ENCODE peak calls at places on chromosomes 12 and 14, in eight cellular contexts. One of them, this sample, is unnamed.

GRCh38 chr12:80498059-80498728 is 54.2 kb downstream of the PTPRQ start:
- DNase-seq in neural progenitor cell: no peak
- DNase-seq in fibroblast of lung: no peak
- DNase-seq in breast epithelium: no peak
- DNase-seq in PC-3: no peak
- DNase-seq in body of pancreas: no peak
- DNase-seq in HepG2: no peak
- DNase-seq in tibial artery: no peak
- DNase-seq in this sample: no peak

GRCh38 chr12:4579305-4580097 is 17.5 kb downstream of the DYRK4 start:
- DNase-seq in tibial artery: no peak
- DNase-seq in body of pancreas: no peak
- DNase-seq in neural progenitor cell: peak
- DNase-seq in breast epithelium: no peak
- DNase-seq in fibroblast of lung: no peak
- DNase-seq in HepG2: peak
- DNase-seq in PC-3: peak
- DNase-seq in this sample: no peak

GRCh38 chr12:27140478-27140969 is 58.1 kb upstream of the C12orf71 start:
- DNase-seq in body of pancreas: no peak
- DNase-seq in PC-3: no peak
- DNase-seq in tibial artery: no peak
- DNase-seq in breast epithelium: no peak
- DNase-seq in neural progenitor cell: no peak
- DNase-seq in HepG2: no peak
- DNase-seq in fibroblast of lung: no peak
- DNase-seq in this sample: no peak

GRCh38 chr14:68392393-68393085 is 400.3 kb downstream of the ZFP36L1 start:
- DNase-seq in PC-3: no peak
- DNase-seq in breast epithelium: peak
- DNase-seq in fibroblast of lung: no peak
- DNase-seq in body of pancreas: peak
- DNase-seq in neural progenitor cell: peak
- DNase-seq in tibial artery: peak
- DNase-seq in HepG2: peak
- DNase-seq in this sample: no peak

GRCh38 chr12:749871-750270 is 2.5 kb upstream of the WNK1 start:
- DNase-seq in neural progenitor cell: no peak
- DNase-seq in tibial artery: no peak
- DNase-seq in body of pancreas: no peak
- DNase-seq in fibroblast of lung: no peak
- DNase-seq in breast epithelium: no peak
- DNase-seq in HepG2: no peak
- DNase-seq in PC-3: no peak
- DNase-seq in this sample: no peak

GRCh38 chr14:52919971-52920370 is 30.9 kb downstream of the FERMT2 start:
- DNase-seq in fibroblast of lung: no peak
- DNase-seq in body of pancreas: no peak
- DNase-seq in PC-3: peak
- DNase-seq in HepG2: no peak
- DNase-seq in breast epithelium: no peak
- DNase-seq in neural progenitor cell: no peak
- DNase-seq in tibial artery: no peak
- DNase-seq in this sample: no peak

GRCh38 chr14:31441273-31442110 is 15.8 kb downstream of the DTD2 start:
- DNase-seq in tibial artery: no peak
- DNase-seq in fibroblast of lung: peak
- DNase-seq in neural progenitor cell: no peak
- DNase-seq in PC-3: peak
- DNase-seq in breast epithelium: no peak
- DNase-seq in body of pancreas: no peak
- DNase-seq in HepG2: no peak
- DNase-seq in this sample: peak

GRCh38 chr12:106285993-106286392 is 16.5 kb upstream of the TCP11L2 start:
- DNase-seq in body of pancreas: no peak
- DNase-seq in tibial artery: no peak
- DNase-seq in neural progenitor cell: no peak
- DNase-seq in HepG2: no peak
- DNase-seq in PC-3: no peak
- DNase-seq in fibroblast of lung: peak
- DNase-seq in breast epithelium: no peak
- DNase-seq in this sample: no peak

GRCh38 chr12:75635606-75636444 is 124.4 kb upstream of the KRR1 start:
- DNase-seq in neural progenitor cell: no peak
- DNase-seq in body of pancreas: no peak
- DNase-seq in PC-3: peak
- DNase-seq in fibroblast of lung: peak
- DNase-seq in breast epithelium: no peak
- DNase-seq in HepG2: peak
- DNase-seq in tibial artery: no peak
- DNase-seq in this sample: peak

GRCh38 chr14:93972618-93973205 is 3.7 kb downstream of the ASB2 start:
- DNase-seq in neural progenitor cell: no peak
- DNase-seq in fibroblast of lung: no peak
- DNase-seq in PC-3: no peak
- DNase-seq in tibial artery: no peak
- DNase-seq in HepG2: no peak
- DNase-seq in body of pancreas: no peak
- DNase-seq in breast epithelium: no peak
- DNase-seq in this sample: no peak

GRCh38 chr14:48665077-48665784 is 920.9 kb downstream of the RPS29 start:
- DNase-seq in fibroblast of lung: peak
- DNase-seq in HepG2: no peak
- DNase-seq in neural progenitor cell: no peak
- DNase-seq in breast epithelium: no peak
- DNase-seq in body of pancreas: no peak
- DNase-seq in tibial artery: no peak
- DNase-seq in PC-3: peak
- DNase-seq in this sample: peak

GRCh38 chr12:67748761-67749075 is 100.2 kb downstream of the DYRK2 start:
- DNase-seq in body of pancreas: no peak
- DNase-seq in tibial artery: no peak
- DNase-seq in HepG2: no peak
- DNase-seq in neural progenitor cell: no peak
- DNase-seq in breast epithelium: no peak
- DNase-seq in PC-3: peak
- DNase-seq in fibroblast of lung: no peak
- DNase-seq in this sample: no peak

GRCh38 chr12:39846971-39847661 is 227.5 kb upstream of the ABCD2 start:
- DNase-seq in tibial artery: no peak
- DNase-seq in body of pancreas: no peak
- DNase-seq in fibroblast of lung: peak
- DNase-seq in HepG2: peak
- DNase-seq in PC-3: no peak
- DNase-seq in breast epithelium: no peak
- DNase-seq in neural progenitor cell: peak
- DNase-seq in this sample: no peak

GRCh38 chr14:102633906-102634595 is 41.6 kb downstream of the RCOR1 start:
- DNase-seq in HepG2: no peak
- DNase-seq in fibroblast of lung: no peak
- DNase-seq in body of pancreas: no peak
- DNase-seq in PC-3: no peak
- DNase-seq in tibial artery: no peak
- DNase-seq in neural progenitor cell: no peak
- DNase-seq in breast epithelium: no peak
- DNase-seq in this sample: no peak

GRCh38 chr12:10167588-10167987 is 4.3 kb downstream of the OLR1 start:
- DNase-seq in body of pancreas: no peak
- DNase-seq in breast epithelium: no peak
- DNase-seq in HepG2: peak
- DNase-seq in PC-3: no peak
- DNase-seq in neural progenitor cell: no peak
- DNase-seq in tibial artery: no peak
- DNase-seq in fibroblast of lung: no peak
- DNase-seq in this sample: no peak

GRCh38 chr14:105193916-105194782 is 13.0 kb upstream of the NUDT14 start:
- DNase-seq in breast epithelium: no peak
- DNase-seq in body of pancreas: no peak
- DNase-seq in PC-3: no peak
- DNase-seq in fibroblast of lung: no peak
- DNase-seq in tibial artery: no peak
- DNase-seq in neural progenitor cell: no peak
- DNase-seq in HepG2: no peak
- DNase-seq in this sample: no peak

GRCh38 chr14:98692832-98693231 is 579.2 kb downstream of the BCL11B start:
- DNase-seq in breast epithelium: no peak
- DNase-seq in body of pancreas: no peak
- DNase-seq in neural progenitor cell: no peak
- DNase-seq in PC-3: no peak
- DNase-seq in HepG2: no peak
- DNase-seq in tibial artery: no peak
- DNase-seq in fibroblast of lung: no peak
- DNase-seq in this sample: no peak

GRCh38 chr14:88572117-88572516 is 9.3 kb downstream of the ZC3H14 start:
- DNase-seq in fibroblast of lung: no peak
- DNase-seq in PC-3: no peak
- DNase-seq in body of pancreas: no peak
- DNase-seq in HepG2: no peak
- DNase-seq in breast epithelium: no peak
- DNase-seq in tibial artery: no peak
- DNase-seq in neural progenitor cell: no peak
- DNase-seq in this sample: no peak

GRCh38 chr14:91985521-91986255 is 38.2 kb upstream of the FBLN5 start:
- DNase-seq in fibroblast of lung: peak
- DNase-seq in PC-3: no peak
- DNase-seq in body of pancreas: no peak
- DNase-seq in tibial artery: no peak
- DNase-seq in neural progenitor cell: no peak
- DNase-seq in breast epithelium: no peak
- DNase-seq in HepG2: no peak
- DNase-seq in this sample: no peak

GRCh38 chr12:119994892-119995658 is 6.0 kb downstream of the BICDL1 start:
- DNase-seq in tibial artery: no peak
- DNase-seq in fibroblast of lung: no peak
- DNase-seq in neural progenitor cell: no peak
- DNase-seq in HepG2: no peak
- DNase-seq in body of pancreas: no peak
- DNase-seq in PC-3: no peak
- DNase-seq in breast epithelium: no peak
- DNase-seq in this sample: no peak

GRCh38 chr14:75928587-75929230 is 53.1 kb downstream of the TGFB3 start:
- DNase-seq in body of pancreas: no peak
- DNase-seq in neural progenitor cell: no peak
- DNase-seq in tibial artery: no peak
- DNase-seq in fibroblast of lung: no peak
- DNase-seq in breast epithelium: no peak
- DNase-seq in HepG2: no peak
- DNase-seq in PC-3: no peak
- DNase-seq in this sample: no peak

GRCh38 chr12:44526655-44527199 is 349.4 kb downstream of the NELL2 start:
- DNase-seq in PC-3: no peak
- DNase-seq in tibial artery: no peak
- DNase-seq in body of pancreas: no peak
- DNase-seq in fibroblast of lung: no peak
- DNase-seq in HepG2: no peak
- DNase-seq in neural progenitor cell: no peak
- DNase-seq in breast epithelium: no peak
- DNase-seq in this sample: no peak
- TF ChIP-seq CTCF in PC-3: peak
- TF ChIP-seq CTCF in tibial artery: no peak
- TF ChIP-seq CTCF in body of pancreas: no peak
- TF ChIP-seq CTCF in fibroblast of lung: no peak
- TF ChIP-seq CTCF in HepG2: no peak
- TF ChIP-seq CTCF in neural progenitor cell: peak
- TF ChIP-seq CTCF in breast epithelium: no peak
- TF ChIP-seq CTCF in this sample: no peak

GRCh38 chr12:6631549-6631961 is 4.2 kb downstream of the LPAR5 start:
- DNase-seq in fibroblast of lung: no peak
- DNase-seq in tibial artery: no peak
- DNase-seq in body of pancreas: no peak
- DNase-seq in neural progenitor cell: no peak
- DNase-seq in HepG2: no peak
- DNase-seq in breast epithelium: no peak
- DNase-seq in PC-3: no peak
- DNase-seq in this sample: no peak
- H3K27ac ChIP-seq in fibroblast of lung: no peak
- H3K27ac ChIP-seq in tibial artery: no peak
- H3K27ac ChIP-seq in body of pancreas: no peak
- H3K27ac ChIP-seq in neural progenitor cell: peak
- H3K27ac ChIP-seq in HepG2: no peak
- H3K27ac ChIP-seq in breast epithelium: no peak
- H3K27ac ChIP-seq in PC-3: no peak
- H3K27ac ChIP-seq in this sample: no peak

GRCh38 chr14:20934148-20934762 is 21.0 kb upstream of the RNASE2 start:
- DNase-seq in PC-3: peak
- DNase-seq in breast epithelium: no peak
- DNase-seq in body of pancreas: peak
- DNase-seq in tibial artery: no peak
- DNase-seq in neural progenitor cell: peak
- DNase-seq in fibroblast of lung: no peak
- DNase-seq in HepG2: no peak
- DNase-seq in this sample: no peak
- TF ChIP-seq CTCF in PC-3: peak
- TF ChIP-seq CTCF in breast epithelium: no peak
- TF ChIP-seq CTCF in body of pancreas: peak
- TF ChIP-seq CTCF in tibial artery: no peak
- TF ChIP-seq CTCF in neural progenitor cell: peak
- TF ChIP-seq CTCF in fibroblast of lung: peak
- TF ChIP-seq CTCF in HepG2: peak
- TF ChIP-seq CTCF in this sample: peak

GRCh38 chr12:90936230-90937005 is 18.6 kb downstream of the CCER1 start:
- DNase-seq in fibroblast of lung: no peak
- DNase-seq in tibial artery: no peak
- DNase-seq in body of pancreas: no peak
- DNase-seq in breast epithelium: no peak
- DNase-seq in neural progenitor cell: no peak
- DNase-seq in HepG2: no peak
- DNase-seq in PC-3: peak
- DNase-seq in this sample: no peak

GRCh38 chr12:90940872-90941499 is 14.0 kb downstream of the CCER1 start:
- DNase-seq in breast epithelium: no peak
- DNase-seq in neural progenitor cell: peak
- DNase-seq in HepG2: peak
- DNase-seq in body of pancreas: no peak
- DNase-seq in PC-3: peak
- DNase-seq in tibial artery: no peak
- DNase-seq in fibroblast of lung: peak
- DNase-seq in this sample: no peak

GRCh38 chr12:90943248-90943647 is 11.7 kb downstream of the CCER1 start:
- DNase-seq in fibroblast of lung: no peak
- DNase-seq in PC-3: no peak
- DNase-seq in tibial artery: no peak
- DNase-seq in HepG2: no peak
- DNase-seq in body of pancreas: no peak
- DNase-seq in breast epithelium: no peak
- DNase-seq in neural progenitor cell: no peak
- DNase-seq in this sample: no peak

GRCh38 chr12:90939382-90939781 is 15.6 kb downstream of the CCER1 start:
- DNase-seq in PC-3: peak
- DNase-seq in breast epithelium: no peak
- DNase-seq in tibial artery: no peak
- DNase-seq in neural progenitor cell: no peak
- DNase-seq in fibroblast of lung: peak
- DNase-seq in HepG2: no peak
- DNase-seq in body of pancreas: no peak
- DNase-seq in this sample: no peak

DNA sequence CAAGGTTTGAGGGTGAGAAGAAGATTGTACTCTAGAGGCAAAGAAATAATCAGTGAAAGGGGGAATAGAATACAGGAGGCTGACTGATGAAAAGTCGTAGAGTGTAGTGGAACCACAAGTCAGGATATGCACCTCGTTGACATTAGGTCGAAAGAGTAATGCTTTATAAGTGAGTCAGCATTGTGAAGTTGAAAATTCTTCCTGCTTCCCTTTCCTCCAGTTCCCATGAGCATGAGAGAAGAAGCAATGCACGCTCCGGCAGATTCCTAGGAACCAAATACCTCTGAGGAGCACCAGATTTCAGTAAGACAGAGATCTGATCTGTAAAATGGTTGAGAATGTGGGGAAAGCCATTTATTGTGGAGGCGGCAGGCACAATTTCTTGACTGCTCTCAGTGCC is 16.5 kb downstream of the CCER1 start:
- DNase-seq in body of pancreas: no peak
- DNase-seq in tibial artery: no peak
- DNase-seq in neural progenitor cell: no peak
- DNase-seq in breast epithelium: no peak
- DNase-seq in PC-3: peak
- DNase-seq in HepG2: no peak
- DNase-seq in fibroblast of lung: peak
- DNase-seq in this sample: peak
- H3K27ac ChIP-seq in body of pancreas: no peak
- H3K27ac ChIP-seq in tibial artery: no peak
- H3K27ac ChIP-seq in neural progenitor cell: no peak
- H3K27ac ChIP-seq in breast epithelium: no peak
- H3K27ac ChIP-seq in PC-3: peak
- H3K27ac ChIP-seq in HepG2: no peak
- H3K27ac ChIP-seq in fibroblast of lung: no peak
- H3K27ac ChIP-seq in this sample: no peak

This sample was measured in foreskin keratinocyte.